ENCODE peak calls at places on chromosome 19, in seven cellular contexts. One of them, this sample, is unnamed.

GRCh38 chr19:2603320-2603719 is 99.2 kb downstream of the GNG7 start:
- DNase-seq in NCI-H226: no peak
- DNase-seq in non-pigmented ciliary epithelial cell: no peak
- DNase-seq in NCI-H460: no peak
- DNase-seq in tibial nerve: peak
- DNase-seq in testis: peak
- DNase-seq in iPS DF 6.9: no peak
- DNase-seq in this sample: peak

GRCh38 chr19:8192227-8192820 is 16.8 kb upstream of the CERS4 start:
- DNase-seq in NCI-H226: no peak
- DNase-seq in non-pigmented ciliary epithelial cell: no peak
- DNase-seq in NCI-H460: no peak
- DNase-seq in tibial nerve: no peak
- DNase-seq in testis: no peak
- DNase-seq in iPS DF 6.9: no peak
- DNase-seq in this sample: peak

GRCh38 chr19:14476663-14477401 is 1.7 kb upstream of the PTGER1 start:
- DNase-seq in NCI-H226: peak
- DNase-seq in non-pigmented ciliary epithelial cell: peak
- DNase-seq in NCI-H460: peak
- DNase-seq in tibial nerve: peak
- DNase-seq in testis: no peak
- DNase-seq in iPS DF 6.9: no peak
- DNase-seq in this sample: peak

GRCh38 chr19:40219721-40220276 is 1.6 kb upstream of the TTC9B start:
- DNase-seq in NCI-H226: peak
- DNase-seq in non-pigmented ciliary epithelial cell: peak
- DNase-seq in NCI-H460: peak
- DNase-seq in tibial nerve: no peak
- DNase-seq in testis: no peak
- DNase-seq in iPS DF 6.9: no peak
- DNase-seq in this sample: no peak

GRCh38 chr19:35000647-35001501 is 751 bp downstream of the GRAMD1A start:
- DNase-seq in NCI-H226: no peak
- DNase-seq in non-pigmented ciliary epithelial cell: no peak
- DNase-seq in NCI-H460: no peak
- DNase-seq in tibial nerve: no peak
- DNase-seq in testis: no peak
- DNase-seq in iPS DF 6.9: no peak
- DNase-seq in this sample: no peak

GRCh38 chr19:22919946-22920345 is 83.0 kb downstream of the ZNF728 start:
- DNase-seq in NCI-H226: no peak
- DNase-seq in non-pigmented ciliary epithelial cell: no peak
- DNase-seq in NCI-H460: no peak
- DNase-seq in tibial nerve: no peak
- DNase-seq in testis: no peak
- DNase-seq in iPS DF 6.9: no peak
- DNase-seq in this sample: no peak

GRCh38 chr19:801030-801860 is 4.0 kb downstream of the PTBP1 start:
- DNase-seq in NCI-H226: peak
- DNase-seq in non-pigmented ciliary epithelial cell: no peak
- DNase-seq in NCI-H460: no peak
- DNase-seq in tibial nerve: no peak
- DNase-seq in testis: peak
- DNase-seq in iPS DF 6.9: no peak
- DNase-seq in this sample: peak

GRCh38 chr19:45774765-45775164 is 5.7 kb upstream of the SIX5 start:
- DNase-seq in NCI-H226: no peak
- DNase-seq in non-pigmented ciliary epithelial cell: no peak
- DNase-seq in NCI-H460: no peak
- DNase-seq in tibial nerve: no peak
- DNase-seq in testis: no peak
- DNase-seq in iPS DF 6.9: no peak
- DNase-seq in this sample: peak

GRCh38 chr19:18093439-18094161 is 4.0 kb upstream of the MAST3 start:
- DNase-seq in NCI-H226: peak
- DNase-seq in non-pigmented ciliary epithelial cell: no peak
- DNase-seq in NCI-H460: peak
- DNase-seq in tibial nerve: no peak
- DNase-seq in testis: peak
- DNase-seq in iPS DF 6.9: no peak
- DNase-seq in this sample: peak

GRCh38 chr19:42396248-42396541 is 6.1 kb upstream of the CNFN start:
- DNase-seq in NCI-H226: no peak
- DNase-seq in non-pigmented ciliary epithelial cell: no peak
- DNase-seq in NCI-H460: no peak
- DNase-seq in tibial nerve: no peak
- DNase-seq in testis: no peak
- DNase-seq in iPS DF 6.9: no peak
- DNase-seq in this sample: peak

GRCh38 chr19:12708641-12709040 is 12.2 kb upstream of the FBXW9 start:
- DNase-seq in NCI-H226: no peak
- DNase-seq in non-pigmented ciliary epithelial cell: no peak
- DNase-seq in NCI-H460: no peak
- DNase-seq in tibial nerve: no peak
- DNase-seq in testis: no peak
- DNase-seq in iPS DF 6.9: no peak
- DNase-seq in this sample: no peak

GRCh38 chr19:49223472-49223871 is 65.9 kb downstream of the TRPM4 start:
- DNase-seq in NCI-H226: no peak
- DNase-seq in non-pigmented ciliary epithelial cell: no peak
- DNase-seq in NCI-H460: no peak
- DNase-seq in tibial nerve: no peak
- DNase-seq in testis: no peak
- DNase-seq in iPS DF 6.9: no peak
- DNase-seq in this sample: no peak

GRCh38 chr19:34182125-34182524 is 9.8 kb downstream of the LSM14A start:
- DNase-seq in NCI-H226: no peak
- DNase-seq in non-pigmented ciliary epithelial cell: no peak
- DNase-seq in NCI-H460: no peak
- DNase-seq in tibial nerve: no peak
- DNase-seq in testis: no peak
- DNase-seq in iPS DF 6.9: no peak
- DNase-seq in this sample: no peak

GRCh38 chr19:13689050-13689449 is 75.3 kb upstream of the MRI1 start:
- DNase-seq in NCI-H226: no peak
- DNase-seq in non-pigmented ciliary epithelial cell: no peak
- DNase-seq in NCI-H460: no peak
- DNase-seq in tibial nerve: no peak
- DNase-seq in testis: peak
- DNase-seq in iPS DF 6.9: peak
- DNase-seq in this sample: peak

GRCh38 chr19:18202759-18203407 is 959 bp downstream of the RAB3A start:
- DNase-seq in NCI-H226: no peak
- DNase-seq in non-pigmented ciliary epithelial cell: no peak
- DNase-seq in NCI-H460: no peak
- DNase-seq in tibial nerve: no peak
- DNase-seq in testis: peak
- DNase-seq in iPS DF 6.9: no peak
- DNase-seq in this sample: peak

GRCh38 chr19:55406869-55407624 is 541 bp downstream of the UBE2S start:
- DNase-seq in NCI-H226: no peak
- DNase-seq in non-pigmented ciliary epithelial cell: no peak
- DNase-seq in NCI-H460: no peak
- DNase-seq in tibial nerve: no peak
- DNase-seq in testis: no peak
- DNase-seq in iPS DF 6.9: no peak
- DNase-seq in this sample: peak

GRCh38 chr19:16296713-16297112 is 27.9 kb upstream of the KLF2 start:
- DNase-seq in NCI-H226: no peak
- DNase-seq in non-pigmented ciliary epithelial cell: no peak
- DNase-seq in NCI-H460: no peak
- DNase-seq in tibial nerve: no peak
- DNase-seq in testis: no peak
- DNase-seq in iPS DF 6.9: no peak
- DNase-seq in this sample: no peak

GRCh38 chr19:29806098-29806866 is 5.5 kb upstream of the CCNE1 start:
- DNase-seq in NCI-H226: peak
- DNase-seq in non-pigmented ciliary epithelial cell: no peak
- DNase-seq in NCI-H460: no peak
- DNase-seq in tibial nerve: no peak
- DNase-seq in testis: peak
- DNase-seq in iPS DF 6.9: peak
- DNase-seq in this sample: peak

GRCh38 chr19:1253514-1254080 is 5.2 kb downstream of the MIDN start:
- DNase-seq in NCI-H226: no peak
- DNase-seq in non-pigmented ciliary epithelial cell: no peak
- DNase-seq in NCI-H460: no peak
- DNase-seq in tibial nerve: no peak
- DNase-seq in testis: no peak
- DNase-seq in iPS DF 6.9: no peak
- DNase-seq in this sample: no peak

GRCh38 chr19:42282036-42282762 is 13.1 kb downstream of the CIC start:
- DNase-seq in NCI-H226: no peak
- DNase-seq in non-pigmented ciliary epithelial cell: no peak
- DNase-seq in NCI-H460: no peak
- DNase-seq in tibial nerve: peak
- DNase-seq in testis: no peak
- DNase-seq in iPS DF 6.9: no peak
- DNase-seq in this sample: no peak

GRCh38 chr19:41776700-41777099 is 19.7 kb upstream of the CEACAM3 start:
- DNase-seq in NCI-H226: no peak
- DNase-seq in non-pigmented ciliary epithelial cell: no peak
- DNase-seq in NCI-H460: no peak
- DNase-seq in tibial nerve: no peak
- DNase-seq in testis: no peak
- DNase-seq in iPS DF 6.9: no peak
- DNase-seq in this sample: no peak

GRCh38 chr19:48394331-48395169 is 1.1 kb downstream of the GRIN2D start:
- DNase-seq in NCI-H226: no peak
- DNase-seq in non-pigmented ciliary epithelial cell: no peak
- DNase-seq in NCI-H460: no peak
- DNase-seq in tibial nerve: no peak
- DNase-seq in testis: no peak
- DNase-seq in iPS DF 6.9: no peak
- DNase-seq in this sample: peak

GRCh38 chr19:7986321-7987083 is 18.9 kb downstream of the ELAVL1 start:
- DNase-seq in NCI-H226: peak
- DNase-seq in non-pigmented ciliary epithelial cell: peak
- DNase-seq in NCI-H460: peak
- DNase-seq in tibial nerve: no peak
- DNase-seq in testis: no peak
- DNase-seq in iPS DF 6.9: no peak
- DNase-seq in this sample: no peak

GRCh38 chr19:49382639-49383038 is 5.4 kb upstream of the KASH5 start:
- DNase-seq in NCI-H226: no peak
- DNase-seq in non-pigmented ciliary epithelial cell: no peak
- DNase-seq in NCI-H460: no peak
- DNase-seq in tibial nerve: no peak
- DNase-seq in testis: no peak
- DNase-seq in iPS DF 6.9: no peak
- DNase-seq in this sample: no peak

GRCh38 chr19:1068111-1069001 is 1.4 kb downstream of the ARHGAP45 start:
- DNase-seq in NCI-H226: no peak
- DNase-seq in non-pigmented ciliary epithelial cell: no peak
- DNase-seq in NCI-H460: no peak
- DNase-seq in tibial nerve: peak
- DNase-seq in testis: no peak
- DNase-seq in iPS DF 6.9: no peak
- DNase-seq in this sample: no peak

GRCh38 chr19:42528354-42529247 is at the start of gene CEACAM1:
- DNase-seq in NCI-H226: no peak
- DNase-seq in non-pigmented ciliary epithelial cell: no peak
- DNase-seq in NCI-H460: no peak
- DNase-seq in tibial nerve: no peak
- DNase-seq in testis: peak
- DNase-seq in iPS DF 6.9: no peak
- DNase-seq in this sample: no peak

GRCh38 chr19:42488783-42489521 is 39.3 kb downstream of the CEACAM1 start:
- DNase-seq in NCI-H226: no peak
- DNase-seq in non-pigmented ciliary epithelial cell: no peak
- DNase-seq in NCI-H460: no peak
- DNase-seq in tibial nerve: no peak
- DNase-seq in testis: peak
- DNase-seq in iPS DF 6.9: no peak
- DNase-seq in this sample: no peak

GRCh38 chr19:47832723-47833122 is 11.0 kb downstream of the CRX start:
- DNase-seq in NCI-H226: no peak
- DNase-seq in non-pigmented ciliary epithelial cell: no peak
- DNase-seq in NCI-H460: no peak
- DNase-seq in tibial nerve: no peak
- DNase-seq in testis: no peak
- DNase-seq in iPS DF 6.9: no peak
- DNase-seq in this sample: no peak

GRCh38 chr19:49565261-49565660 is 15.1 kb downstream of the NOSIP start:
- DNase-seq in NCI-H226: no peak
- DNase-seq in non-pigmented ciliary epithelial cell: no peak
- DNase-seq in NCI-H460: no peak
- DNase-seq in tibial nerve: peak
- DNase-seq in testis: peak
- DNase-seq in iPS DF 6.9: no peak
- DNase-seq in this sample: no peak

GRCh38 chr19:49338023-49338677 is 2.9 kb downstream of the CD37 start:
- DNase-seq in NCI-H226: no peak
- DNase-seq in non-pigmented ciliary epithelial cell: no peak
- DNase-seq in NCI-H460: no peak
- DNase-seq in tibial nerve: no peak
- DNase-seq in testis: peak
- DNase-seq in iPS DF 6.9: no peak
- DNase-seq in this sample: peak

GRCh38 chr19:13057147-13057572 is 45.5 kb downstream of the LYL1 start:
- DNase-seq in NCI-H226: no peak
- DNase-seq in non-pigmented ciliary epithelial cell: no peak
- DNase-seq in NCI-H460: no peak
- DNase-seq in tibial nerve: no peak
- DNase-seq in testis: no peak
- DNase-seq in iPS DF 6.9: no peak
- DNase-seq in this sample: peak

GRCh38 chr19:57269515-57270250 is 10.6 kb upstream of the ZNF460 start:
- DNase-seq in NCI-H226: peak
- DNase-seq in non-pigmented ciliary epithelial cell: peak
- DNase-seq in NCI-H460: no peak
- DNase-seq in tibial nerve: no peak
- DNase-seq in testis: no peak
- DNase-seq in iPS DF 6.9: no peak
- DNase-seq in this sample: no peak

GRCh38 chr19:15072930-15073647 is 8.9 kb upstream of the OR1I1 start:
- DNase-seq in NCI-H226: no peak
- DNase-seq in non-pigmented ciliary epithelial cell: no peak
- DNase-seq in NCI-H460: no peak
- DNase-seq in tibial nerve: no peak
- DNase-seq in testis: no peak
- DNase-seq in iPS DF 6.9: no peak
- DNase-seq in this sample: peak